ENCODE peak calls at places on chromosomes 16 and 17, in six cellular contexts. One of them, this sample, is unnamed.

GRCh38 chr16:49018259-49018931 is 263.2 kb downstream of the CBLN1 start:
- DNase-seq in RWPE1: no peak
- DNase-seq in DMS153: no peak
- DNase-seq in NCI-H1417 treated with DMSO at 0.1 percent for 48 hours: no peak
- DNase-seq in neuronal stem cell: no peak
- DNase-seq in pancreas: no peak
- DNase-seq in this sample: no peak

GRCh38 chr16:50625374-50625773 is 55.7 kb downstream of the SNX20 start:
- DNase-seq in pancreas: no peak
- DNase-seq in neuronal stem cell: no peak
- DNase-seq in RWPE1: no peak
- DNase-seq in DMS153: no peak
- DNase-seq in NCI-H1417 treated with DMSO at 0.1 percent for 48 hours: no peak
- DNase-seq in this sample: no peak

GRCh38 chr16:73418746-73419145 is 370.8 kb upstream of the ZFHX3 start:
- DNase-seq in pancreas: no peak
- DNase-seq in DMS153: no peak
- DNase-seq in neuronal stem cell: no peak
- DNase-seq in NCI-H1417 treated with DMSO at 0.1 percent for 48 hours: no peak
- DNase-seq in RWPE1: no peak
- DNase-seq in this sample: no peak

GRCh38 chr17:77892469-77893143 is 65.9 kb upstream of the TNRC6C start:
- DNase-seq in DMS153: no peak
- DNase-seq in RWPE1: no peak
- DNase-seq in neuronal stem cell: peak
- DNase-seq in pancreas: no peak
- DNase-seq in NCI-H1417 treated with DMSO at 0.1 percent for 48 hours: no peak
- DNase-seq in this sample: no peak

GRCh38 chr17:75764711-75765421 is at the start of gene GALK1:
- DNase-seq in pancreas: peak
- DNase-seq in NCI-H1417 treated with DMSO at 0.1 percent for 48 hours: no peak
- DNase-seq in DMS153: peak
- DNase-seq in neuronal stem cell: peak
- DNase-seq in RWPE1: peak
- DNase-seq in this sample: peak

GRCh38 chr17:50459756-50460155 is 8.9 kb downstream of the CHAD start:
- DNase-seq in NCI-H1417 treated with DMSO at 0.1 percent for 48 hours: no peak
- DNase-seq in RWPE1: no peak
- DNase-seq in pancreas: no peak
- DNase-seq in DMS153: no peak
- DNase-seq in neuronal stem cell: no peak
- DNase-seq in this sample: no peak

GRCh38 chr16:1183235-1183907 is 30.5 kb downstream of the CACNA1H start:
- DNase-seq in DMS153: peak
- DNase-seq in neuronal stem cell: no peak
- DNase-seq in NCI-H1417 treated with DMSO at 0.1 percent for 48 hours: peak
- DNase-seq in RWPE1: peak
- DNase-seq in pancreas: no peak
- DNase-seq in this sample: no peak

GRCh38 chr16:67163164-67163902 is 1.2 kb upstream of the HSF4 start:
- DNase-seq in pancreas: no peak
- DNase-seq in RWPE1: no peak
- DNase-seq in NCI-H1417 treated with DMSO at 0.1 percent for 48 hours: no peak
- DNase-seq in DMS153: peak
- DNase-seq in neuronal stem cell: no peak
- DNase-seq in this sample: peak

GRCh38 chr17:56751145-56751743 is 82.5 kb downstream of the C17orf67 start:
- DNase-seq in neuronal stem cell: no peak
- DNase-seq in pancreas: no peak
- DNase-seq in NCI-H1417 treated with DMSO at 0.1 percent for 48 hours: no peak
- DNase-seq in DMS153: no peak
- DNase-seq in RWPE1: no peak
- DNase-seq in this sample: no peak

GRCh38 chr17:48074322-48075054 is 26.3 kb downstream of the NFE2L1 start:
- DNase-seq in DMS153: peak
- DNase-seq in neuronal stem cell: peak
- DNase-seq in RWPE1: peak
- DNase-seq in NCI-H1417 treated with DMSO at 0.1 percent for 48 hours: no peak
- DNase-seq in pancreas: peak
- DNase-seq in this sample: peak

This sample was measured in thyroid gland.